ENCODE peak calls at places on chromosome 22, in five cellular contexts. M, C, Q, L and T are unnamed samples.

GRCh38 chr22:31923166-31923565 is 21.2 kb upstream of the YWHAH start:
- DNase-seq in M (no peak), C (no peak), Q (no peak), L (no peak), T (no peak)

GRCh38 chr22:32325811-32326237 is 31.8 kb upstream of the RFPL3 start:
- DNase-seq in M (no peak), C (no peak), Q (no peak), L (no peak), T (no peak)

GRCh38 chr22:29044657-29045176 is 16.9 kb downstream of the C22orf31 start:
- DNase-seq in M (peak; percentile 87), C (no peak), Q (no peak), L (no peak), T (no peak)

GRCh38 chr22:45105281-45105700 is 58.4 kb upstream of the NUP50 start:
- DNase-seq in M (peak; percentile 97), C (no peak), Q (no peak), L (no peak), T (no peak)

GRCh38 chr22:44440224-44441160 is 57.5 kb downstream of the RTL6 start:
- DNase-seq in M (no peak), C (no peak), Q (no peak), L (no peak), T (no peak)

GRCh38 chr22:46770151-46770641 is 7.7 kb downstream of the TBC1D22A start:
- DNase-seq in M (no peak), C (no peak), Q (no peak), L (no peak), T (no peak)

GRCh38 chr22:35905894-35906293 is 122.7 kb downstream of the RBFOX2 start:
- DNase-seq in M (no peak), C (no peak), Q (no peak), L (no peak), T (no peak)

GRCh38 chr22:25956801-25957200 is 212.5 kb upstream of the SEZ6L start:
- DNase-seq in M (no peak), C (no peak), Q (no peak), L (no peak), T (peak; percentile 65)

GRCh38 chr22:47850644-47851151 is 1088.2 kb downstream of the TBC1D22A start:
- DNase-seq in M (no peak), C (no peak), Q (peak; percentile 1), L (no peak), T (no peak)

GRCh38 chr22:43126506-43127165 is 16.1 kb downstream of the BIK start:
- DNase-seq in M (peak; percentile 85), C (peak; percentile 85), Q (peak; percentile 21), L (no peak), T (peak; percentile 25)

DNA sequence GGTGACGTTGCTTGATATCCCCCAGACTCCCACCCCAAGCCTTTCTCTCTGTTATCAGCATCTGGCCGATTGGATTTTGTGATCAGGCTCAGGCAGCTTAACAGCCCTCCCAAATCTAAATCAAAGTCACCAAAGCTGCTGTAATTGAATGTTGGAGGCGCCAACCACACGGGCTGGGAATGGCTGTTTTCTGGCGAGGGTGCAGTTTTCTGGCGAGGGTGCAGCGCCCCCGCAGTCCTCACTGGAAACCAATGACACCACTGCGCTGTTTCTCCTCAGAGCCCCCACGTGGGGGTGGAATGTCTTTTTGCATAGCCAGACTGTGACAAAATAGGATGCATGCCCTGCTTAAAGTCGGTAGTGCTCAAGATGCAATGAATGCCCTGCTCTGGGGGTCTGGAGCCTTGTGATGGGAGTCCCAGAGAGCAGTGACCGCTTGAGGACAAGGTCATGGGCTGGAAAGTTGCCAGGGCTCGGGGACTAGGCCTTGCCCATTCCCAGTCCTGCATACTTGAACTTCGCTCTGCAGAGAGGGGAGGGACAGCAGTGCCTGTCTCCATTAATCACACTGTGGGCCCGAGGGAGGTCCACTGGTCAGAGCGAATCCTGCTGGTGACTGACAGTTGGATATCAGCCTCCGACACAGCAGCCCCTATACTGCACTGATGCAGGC is 105.3 kb downstream of the MORC2 start:
- DNase-seq in M (peak; percentile 21), C (no peak), Q (peak; percentile 33), L (no peak), T (peak; percentile 82)
- TF ChIP-seq CTCF in M (no peak), C (no peak), Q (peak; percentile 57), L (no peak), T (peak; percentile 34)

DNA sequence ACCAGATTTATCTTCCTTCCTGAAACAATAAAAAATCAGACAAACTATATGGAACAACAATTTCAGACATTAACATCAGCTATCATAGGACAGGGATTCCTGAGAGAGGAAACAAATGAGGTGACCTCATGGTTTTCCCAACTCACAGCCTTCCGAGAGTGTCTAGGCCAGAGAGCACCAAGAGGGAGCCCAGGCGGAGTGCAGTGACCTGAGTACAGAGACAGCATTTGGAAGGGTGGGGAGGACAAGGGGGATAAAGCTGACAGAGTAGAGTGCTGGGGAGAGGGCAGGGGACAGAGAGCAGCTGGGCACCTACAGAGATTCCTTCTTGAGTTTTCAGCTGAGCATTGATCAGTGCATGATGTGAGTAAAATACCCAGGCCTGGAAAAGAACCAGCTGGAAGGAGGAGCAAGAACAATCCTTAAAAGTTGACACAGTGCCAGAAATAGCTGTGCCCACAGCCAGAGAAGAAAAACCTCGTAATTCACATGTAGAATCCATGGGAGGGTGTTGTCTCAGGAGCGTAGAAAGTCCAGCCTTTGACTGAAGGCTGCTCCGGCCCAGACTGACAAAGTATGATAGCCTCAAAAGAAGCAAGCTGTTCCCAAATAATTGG is 34.0 kb upstream of the PANX2 start:
- DNase-seq in M (no peak), C (no peak), Q (no peak), L (no peak), T (no peak)
- TF ChIP-seq RCOR1 in M (no peak), C (no peak), Q (no peak), L (no peak), T (no peak)

DNA sequence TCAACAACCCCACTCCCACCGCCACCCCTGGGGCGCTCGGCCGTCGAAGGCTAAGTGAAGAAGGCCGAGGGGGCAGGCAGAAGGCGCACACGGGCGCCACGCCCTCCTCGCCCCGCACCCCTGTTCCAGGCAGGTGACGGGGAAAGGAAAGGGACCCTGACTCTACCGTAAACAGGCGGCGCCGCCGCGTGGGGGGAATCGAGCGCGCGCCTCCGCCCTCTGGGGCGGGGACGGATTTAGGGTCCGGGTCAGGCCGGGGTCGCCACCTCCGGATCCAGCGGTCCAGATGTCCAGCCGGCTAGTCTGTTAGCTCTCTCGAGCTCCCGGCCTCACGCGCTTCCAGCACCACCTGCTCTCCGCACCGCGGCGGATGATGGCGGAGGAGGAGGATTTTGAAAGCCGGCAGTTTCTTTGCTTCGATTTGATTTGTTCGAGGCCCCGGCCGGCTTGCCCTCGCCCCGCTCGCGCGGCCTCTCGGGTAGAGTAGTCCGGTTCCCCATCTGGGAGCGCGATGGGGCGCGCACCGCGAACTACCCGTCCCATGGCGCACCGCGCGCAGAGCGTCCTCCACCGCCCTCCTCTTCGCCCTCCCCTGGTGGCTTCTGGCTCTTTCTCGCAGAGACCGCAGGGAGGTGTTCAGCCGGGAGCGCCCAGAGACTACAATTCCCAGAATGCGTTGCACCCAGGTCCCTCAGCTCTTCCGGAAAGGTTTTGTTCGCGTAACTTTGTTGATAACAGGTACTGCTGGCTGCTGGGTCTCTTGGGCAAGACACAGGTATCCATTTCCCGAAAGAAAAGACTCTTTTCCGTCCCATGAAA is at the start of gene RANGAP1:
- DNase-seq in M (peak; percentile 98), C (peak; percentile 92), Q (peak; percentile 97), L (peak; percentile 98), T (peak; percentile 89)
- TF ChIP-seq CTCF in M (peak; percentile 25), C (no peak), Q (peak; percentile 28), L (peak; percentile 8), T (no peak)

GRCh38 chr22:38824587-38824986 is 19.2 kb downstream of the NPTXR start:
- DNase-seq in M (peak; percentile 75), C (peak; percentile 31), Q (peak; percentile 82), L (no peak), T (no peak)
- TF ChIP-seq RCOR1 in M (peak; percentile 29), C (no peak), Q (peak; percentile 56), L (no peak), T (no peak)

DNA sequence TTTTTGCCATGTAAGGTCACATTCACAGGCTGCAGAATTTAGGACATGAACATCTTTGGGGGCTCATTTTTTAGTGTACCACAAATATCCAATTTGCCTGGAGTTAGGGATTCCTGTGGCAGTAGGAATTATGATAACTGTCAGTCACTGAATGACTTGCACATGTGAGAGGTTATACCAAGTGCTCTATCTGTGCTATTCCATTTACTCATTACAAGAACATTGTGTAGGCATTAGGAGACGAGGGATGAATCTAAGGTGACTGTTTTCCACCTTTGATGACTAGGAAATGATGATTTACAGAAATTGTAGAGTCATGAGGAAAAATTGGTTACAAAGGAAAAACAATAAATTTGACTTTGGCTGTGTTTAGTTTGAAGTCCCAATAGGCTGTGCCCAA is 79.2 kb downstream of the LIF start:
- DNase-seq in M (no peak), C (no peak), Q (no peak), L (no peak), T (no peak)
- TF ChIP-seq CTCF in M (no peak), C (no peak), Q (no peak), L (no peak), T (no peak)

DNA sequence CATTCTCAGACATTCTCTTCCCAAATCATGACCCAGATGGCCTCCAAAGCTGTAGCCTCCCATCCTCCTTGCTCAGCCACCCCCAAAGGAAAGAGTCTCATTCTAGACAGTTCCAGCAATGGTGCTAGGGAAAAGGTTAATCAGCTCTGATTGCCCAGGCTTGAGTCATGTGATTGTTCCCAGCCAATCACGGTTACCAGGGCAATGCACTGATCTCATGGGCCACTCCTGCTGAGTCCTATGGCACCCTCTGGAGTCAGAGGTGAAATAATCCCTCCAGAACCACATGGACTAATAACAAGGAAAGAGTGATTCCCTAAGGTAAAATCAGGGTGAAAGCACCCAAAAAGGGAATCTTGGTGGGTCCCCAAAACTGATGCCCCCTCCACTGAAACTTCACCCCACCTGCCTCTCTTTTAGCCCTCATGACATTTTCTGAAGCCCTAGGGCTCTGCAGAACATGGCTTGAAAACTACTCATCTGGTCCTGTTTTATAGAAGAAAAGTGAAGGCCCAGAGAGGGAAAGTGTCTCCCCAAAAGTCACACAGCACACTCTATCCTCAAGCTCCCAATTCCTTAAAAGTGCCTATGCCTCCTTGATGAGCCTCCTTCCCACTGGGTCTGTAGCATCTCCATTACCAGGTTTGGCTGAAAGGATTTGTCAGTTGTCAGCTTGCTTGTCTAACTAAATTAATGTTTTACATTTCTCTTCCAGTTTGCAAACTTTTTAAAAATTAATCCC is 203.7 kb downstream of the MN1 start:
- DNase-seq in M (no peak), C (no peak), Q (peak; percentile 35), L (no peak), T (no peak)
- TF ChIP-seq RCOR1 in M (no peak), C (no peak), Q (no peak), L (no peak), T (no peak)

GRCh38 chr22:41587347-41587723 is 2.3 kb downstream of the PMM1 start:
- DNase-seq in M (no peak), C (no peak), Q (no peak), L (no peak), T (no peak)

GRCh38 chr22:41585898-41586297 is 3.7 kb downstream of the PMM1 start:
- DNase-seq in M (no peak), C (no peak), Q (no peak), L (no peak), T (no peak)

GRCh38 chr22:41584881-41585280 is 4.8 kb downstream of the PMM1 start:
- DNase-seq in M (no peak), C (no peak), Q (no peak), L (no peak), T (no peak)

GRCh38 chr22:41589601-41590365 is at the start of gene PMM1:
- DNase-seq in M (peak; percentile 99), C (peak; percentile 93), Q (peak; percentile 99), L (peak; percentile 98), T (peak; percentile 93)

DNA sequence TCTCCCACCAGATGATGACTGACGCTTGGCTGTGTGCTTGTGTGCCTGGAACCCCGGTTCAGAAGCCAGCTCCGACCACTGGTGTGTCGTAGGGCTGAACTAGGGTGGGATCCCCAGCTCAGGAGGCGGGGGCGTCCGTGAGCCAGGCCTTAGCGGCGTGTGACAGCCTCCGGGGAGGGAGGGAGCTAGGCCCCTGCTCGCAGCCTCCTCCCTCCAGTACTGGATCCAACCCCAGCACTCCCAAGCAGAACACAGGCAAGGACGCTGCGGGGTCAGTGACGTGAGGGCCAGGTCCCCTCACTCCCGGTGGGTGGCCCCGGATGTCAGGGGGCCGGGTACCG is 410 bp downstream of the PMM1 start:
- DNase-seq in M (no peak), C (no peak), Q (peak; percentile 39), L (no peak), T (peak; percentile 55)
- TF ChIP-seq CTCF in M (no peak), C (no peak), Q (no peak), L (no peak), T (no peak)